ENCODE peak calls at places on chromosomes 4 and X, in four cellular contexts. V, U, B and D are unnamed samples.

GRCh38 chr4:2591189-2591588 is 54.7 kb downstream of the FAM193A start:
- DNase-seq in V (no peak), U (no peak), B (no peak), D (no peak)

GRCh38 chr4:140091305-140091704 is 62.7 kb downstream of the MAML3 start:
- DNase-seq in V (no peak), U (no peak), B (no peak), D (no peak)

GRCh38 chr4:17038510-17039176 is 140.2 kb upstream of the LDB2 start:
- DNase-seq in V (no peak), U (no peak), B (no peak), D (no peak)

GRCh38 chr4:41748074-41748787 is at the start of gene PHOX2B:
- DNase-seq in V (no peak), U (no peak), B (no peak), D (no peak)

GRCh38 chr4:73037057-73037456 is 32.5 kb downstream of the COX18 start:
- DNase-seq in V (no peak), U (no peak), B (no peak), D (no peak)

GRCh38 chr4:8221476-8221875 is 22.4 kb downstream of the SH3TC1 start:
- DNase-seq in V (no peak), U (no peak), B (no peak), D (no peak)

GRCh38 chr4:38894340-38894982 is 26.9 kb downstream of the FAM114A1 start:
- DNase-seq in V (no peak), U (no peak), B (no peak), D (no peak)

GRCh38 chrX:49184294-49185061 is 1.7 kb downstream of the PRICKLE3 start:
- DNase-seq in V (peak; percentile 89), U (no peak), B (no peak), D (peak; percentile 15)

GRCh38 chr4:8200302-8200975 is 1.3 kb downstream of the SH3TC1 start:
- DNase-seq in V (no peak), U (no peak), B (no peak), D (no peak)

GRCh38 chrX:153463556-153463955 is 6.8 kb downstream of the HAUS7 start:
- DNase-seq in V (no peak), U (no peak), B (no peak), D (no peak)

GRCh38 chr4:87377816-87378215 is 13.2 kb downstream of the HSD17B11 start:
- DNase-seq in V (no peak), U (no peak), B (no peak), D (no peak)

GRCh38 chrX:127317159-127317558 is 497.6 kb downstream of the PRR32 start:
- DNase-seq in V (no peak), U (no peak), B (no peak), D (no peak)

GRCh38 chr4:114302472-114302871 is 296.1 kb upstream of the UGT8 start:
- DNase-seq in V (no peak), U (no peak), B (no peak), D (no peak)

GRCh38 chrX:70774223-70774622 is 134.3 kb downstream of the TEX11 start:
- DNase-seq in V (no peak), U (no peak), B (no peak), D (no peak)

GRCh38 chrX:11304829-11305228 is 11.6 kb downstream of the AMELX start:
- DNase-seq in V (peak; percentile 13), U (no peak), B (no peak), D (no peak)

GRCh38 chrX:37779857-37780256 is at the start of gene CYBB:
- DNase-seq in V (no peak), U (no peak), B (no peak), D (no peak)

GRCh38 chr4:105978684-105979296 is 83.5 kb downstream of the NPNT start:
- DNase-seq in V (no peak), U (no peak), B (no peak), D (no peak)

GRCh38 chr4:152843476-152844107 is 63.8 kb downstream of the ARFIP1 start:
- DNase-seq in V (no peak), U (no peak), B (no peak), D (no peak)

GRCh38 chrX:44874481-44875184 is 1.6 kb downstream of the KDM6A start:
- DNase-seq in V (no peak), U (peak; percentile 60), B (peak; percentile 30), D (peak; percentile 16)